ENCODE peak calls at places on chromosome 16, in six cellular contexts. F is IMR-90, H is cardiac fibroblast, V is kidney epithelial cell, K is uterus, I is fibroblast of lung. A is an unnamed sample.

GRCh38 chr16:55176901-55177300 is 147.1 kb upstream of the IRX6 start:
- DNase-seq in F (no peak), H (no peak), V (no peak), K (no peak), I (no peak), A (no peak)

GRCh38 chr16:54283735-54284318 is 2.8 kb downstream of the IRX3 start:
- DNase-seq in F (no peak), H (no peak), V (no peak), K (no peak), I (no peak), A (peak)

GRCh38 chr16:57723170-57723569 is 12.4 kb upstream of the KATNB1 start:
- DNase-seq in F (no peak), H (peak), V (no peak), K (no peak), I (no peak), A (no peak)

GRCh38 chr16:66913081-66913480 is 5.6 kb downstream of the CDH16 start:
- DNase-seq in F (no peak), H (no peak), V (no peak), K (no peak), I (no peak), A (no peak)

GRCh38 chr16:79351927-79352326 is 248.6 kb downstream of the MAF start:
- DNase-seq in F (no peak), H (no peak), V (no peak), K (no peak), I (no peak), A (no peak)

GRCh38 chr16:50282010-50282538 is 15.7 kb downstream of the ADCY7 start:
- DNase-seq in F (no peak), H (peak), V (no peak), K (no peak), I (peak), A (peak)

GRCh38 chr16:84243732-84244131 is 3.9 kb upstream of the KCNG4 start:
- DNase-seq in F (no peak), H (no peak), V (no peak), K (no peak), I (no peak), A (no peak)

GRCh38 chr16:4520913-4521312 is 17.7 kb downstream of the CDIP1 start:
- DNase-seq in F (no peak), H (no peak), V (no peak), K (no peak), I (no peak), A (no peak)

GRCh38 chr16:46887524-46887854 is 3.3 kb downstream of the GPT2 start:
- DNase-seq in F (no peak), H (no peak), V (no peak), K (no peak), I (no peak), A (no peak)

GRCh38 chr16:19092653-19093410 is 20.9 kb upstream of the ITPRIPL2 start:
- DNase-seq in F (no peak), H (no peak), V (no peak), K (no peak), I (no peak), A (no peak)

GRCh38 chr16:68575082-68575481 is 36.0 kb downstream of the ZFP90 start:
- DNase-seq in F (no peak), H (no peak), V (no peak), K (no peak), I (no peak), A (no peak)

GRCh38 chr16:3490911-3491629 is 4.2 kb downstream of the C16orf90 start:
- DNase-seq in F (no peak), H (no peak), V (no peak), K (no peak), I (no peak), A (peak)
- TF ChIP-seq CTCF in F (no peak), H (no peak), V (no peak), K (no peak), I (no peak), A (peak)

DNA sequence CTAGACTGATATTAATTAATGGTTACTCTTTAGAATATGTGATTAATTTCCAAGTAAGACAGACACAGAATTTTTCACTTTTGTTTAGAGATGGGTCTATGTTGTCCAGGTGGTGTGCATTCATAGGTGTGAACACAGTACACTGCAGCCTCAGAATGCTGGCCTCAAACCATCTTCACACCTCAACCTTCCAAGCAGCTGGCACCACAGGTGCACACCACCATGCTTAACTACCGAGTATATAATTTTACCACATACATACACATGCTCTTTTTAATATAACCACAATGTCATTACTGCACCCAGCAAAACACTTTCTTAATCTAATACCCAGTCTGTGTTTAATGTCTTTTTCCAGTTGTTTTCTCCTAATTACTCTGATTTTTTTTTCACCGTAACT is 23.9 kb downstream of the N4BP1 start:
- DNase-seq in F (no peak), H (no peak), V (no peak), K (no peak), I (no peak), A (no peak)
- TF ChIP-seq CTCF in F (no peak), H (no peak), V (no peak), K (no peak), I (no peak), A (no peak)

GRCh38 chr16:23594186-23594585 is 1.9 kb downstream of the NDUFAB1 start:
- DNase-seq in F (no peak), H (no peak), V (no peak), K (no peak), I (no peak), A (no peak)

GRCh38 chr16:23595951-23596720 is at the start of gene NDUFAB1:
- DNase-seq in F (peak), H (peak), V (no peak), K (peak), I (peak), A (peak)

GRCh38 chr16:23595246-23595950 is 718 bp downstream of the NDUFAB1 start:
- DNase-seq in F (no peak), H (peak), V (no peak), K (no peak), I (no peak), A (no peak)

GRCh38 chr16:23597003-23597756 is 1.1 kb upstream of the NDUFAB1 start:
- DNase-seq in F (no peak), H (peak), V (no peak), K (no peak), I (no peak), A (peak)
- TF ChIP-seq CTCF in F (no peak), H (peak), V (peak), K (no peak), I (no peak), A (peak)

GRCh38 chr16:64147941-64148340 is 973.9 kb downstream of the CDH11 start:
- DNase-seq in F (no peak), H (no peak), V (no peak), K (no peak), I (no peak), A (no peak)

GRCh38 chr16:64153718-64154117 is 968.1 kb downstream of the CDH11 start:
- DNase-seq in F (peak), H (no peak), V (peak), K (no peak), I (peak), A (no peak)

GRCh38 chr16:64150193-64150592 is 971.7 kb downstream of the CDH11 start:
- DNase-seq in F (peak), H (no peak), V (no peak), K (no peak), I (peak), A (no peak)

GRCh38 chr16:64152010-64152767 is 969.7 kb downstream of the CDH11 start:
- DNase-seq in F (no peak), H (no peak), V (no peak), K (no peak), I (no peak), A (no peak)
- TF ChIP-seq CTCF in F (no peak), H (no peak), V (no peak), K (no peak), I (no peak), A (no peak)

DNA sequence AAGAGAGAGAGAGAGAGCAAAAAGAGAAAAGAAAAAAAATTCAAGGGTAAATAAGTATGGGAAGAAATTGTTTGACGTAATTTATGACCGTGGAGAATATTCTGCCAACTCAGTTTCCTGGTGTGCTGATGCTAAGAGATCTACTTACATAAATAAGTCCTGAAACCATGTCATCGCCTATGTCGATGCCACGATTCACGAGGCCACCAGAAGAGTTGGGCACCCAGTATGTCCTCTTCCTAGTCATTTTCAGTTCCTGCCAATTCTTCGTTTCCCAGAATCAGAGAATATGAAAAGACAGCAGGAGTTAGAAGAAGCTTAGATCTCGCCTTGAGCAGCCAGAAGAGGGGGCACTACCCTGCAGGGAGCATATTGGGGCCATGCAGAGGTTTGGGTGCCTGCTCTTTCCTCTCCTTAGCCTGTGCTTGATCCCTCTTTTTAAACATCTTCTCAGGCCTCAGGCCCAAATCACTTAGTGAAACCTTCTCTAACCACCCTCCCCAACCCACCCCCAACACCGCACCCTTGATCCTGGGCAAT is 12.4 kb upstream of the LONP2 start:
- DNase-seq in F (peak), H (peak), V (no peak), K (no peak), I (peak), A (peak)
- TF ChIP-seq CTCF in F (peak), H (peak), V (peak), K (peak), I (peak), A (peak)

A was measured in GM13977.